ENCODE peak calls at places on chromosome 9, in four cellular contexts. A, S, L and K are unnamed samples.

GRCh38 chr9:36250079-36250478 is 8.2 kb downstream of the GNE start:
- DNase-seq in A (no peak), S (no peak), L (no peak), K (no peak)

GRCh38 chr9:78127271-78128225 is 95.9 kb upstream of the GNAQ start:
- DNase-seq in A (no peak), S (no peak), L (no peak), K (no peak)

GRCh38 chr9:115195889-115196288 is 77.9 kb upstream of the TNC start:
- DNase-seq in A (no peak), S (no peak), L (no peak), K (no peak)

GRCh38 chr9:19757745-19758144 is 31.1 kb downstream of the SLC24A2 start:
- DNase-seq in A (no peak), S (no peak), L (no peak), K (no peak)

GRCh38 chr9:89339807-89340206 is 21.5 kb downstream of the SECISBP2 start:
- DNase-seq in A (no peak), S (no peak), L (no peak), K (no peak)

GRCh38 chr9:33858346-33858869 is 41.4 kb downstream of the UBE2R2 start:
- DNase-seq in A (no peak), S (no peak), L (no peak), K (no peak)

GRCh38 chr9:6997330-6997729 is 239.6 kb downstream of the KDM4C start:
- DNase-seq in A (no peak), S (no peak), L (no peak), K (no peak)

GRCh38 chr9:93304574-93305496 is 120.9 kb downstream of the WNK2 start:
- DNase-seq in A (peak), S (peak), L (peak), K (peak)

GRCh38 chr9:31334837-31335528 is 1049.5 kb upstream of the ACO1 start:
- DNase-seq in A (no peak), S (no peak), L (no peak), K (no peak)
- TF ChIP-seq POLR2A in A (no peak), S (no peak), L (no peak), K (no peak)

GRCh38 chr9:114061830-114062474 is 16.1 kb downstream of the AMBP start:
- DNase-seq in A (no peak), S (peak), L (no peak), K (no peak)
- TF ChIP-seq CTCF in A (no peak), S (no peak), L (no peak), K (no peak)

GRCh38 chr9:133990366-133991210 is 1.5 kb downstream of the VAV2 start:
- DNase-seq in A (peak), S (peak), L (peak), K (no peak)
- TF ChIP-seq POLR2A in A (no peak), S (no peak), L (no peak), K (no peak)

GRCh38 chr9:117392992-117393391 is 21.9 kb downstream of the ASTN2 start:
- DNase-seq in A (no peak), S (no peak), L (no peak), K (no peak)
- TF ChIP-seq CTCF in A (no peak), S (no peak), L (no peak), K (no peak)